ENCODE peak calls at places on chromosomes 12 and 14, in four cellular contexts. L, M, T and C are unnamed samples.

GRCh38 chr14:105013150-105013787 is 7.6 kb downstream of the CDCA4 start:
- DNase-seq in L (no peak), M (no peak), T (no peak), C (no peak)

GRCh38 chr12:29562167-29562776 is 64.8 kb upstream of the OVCH1 start:
- DNase-seq in L (no peak), M (no peak), T (no peak), C (no peak)

GRCh38 chr14:102594514-102595175 is 2.2 kb downstream of the RCOR1 start:
- DNase-seq in L (no peak), M (peak; percentile 49), T (no peak), C (no peak)

GRCh38 chr12:8465597-8465996 is 9.8 kb downstream of the CLEC6A start:
- DNase-seq in L (no peak), M (no peak), T (no peak), C (no peak)

GRCh38 chr12:42696424-42697149 is 107.0 kb upstream of the PRICKLE1 start:
- DNase-seq in L (no peak), M (peak; percentile 84), T (no peak), C (no peak)

GRCh38 chr14:93868165-93868564 is 59.0 kb upstream of the FAM181A start:
- DNase-seq in L (no peak), M (no peak), T (no peak), C (no peak)

GRCh38 chr12:77349703-77350102 is 284.3 kb upstream of the E2F7 start:
- DNase-seq in L (no peak), M (no peak), T (no peak), C (no peak)

GRCh38 chr14:63249112-63249511 is 44.9 kb downstream of the RHOJ start:
- DNase-seq in L (no peak), M (no peak), T (no peak), C (no peak)

GRCh38 chr12:91210577-91210976 is 28.0 kb upstream of the DCN start:
- DNase-seq in L (no peak), M (no peak), T (no peak), C (no peak)

GRCh38 chr12:52871291-52871961 is 22.6 kb upstream of the KRT78 start:
- DNase-seq in L (no peak), M (peak; percentile 46), T (no peak), C (no peak)

GRCh38 chr14:75430526-75430925 is 2.7 kb downstream of the JDP2 start:
- DNase-seq in L (no peak), M (peak; percentile 36), T (no peak), C (no peak)

GRCh38 chr12:76883826-76884225 is 5.0 kb upstream of the CSRP2 start:
- DNase-seq in L (no peak), M (peak; percentile 15), T (no peak), C (no peak)

GRCh38 chr12:101713059-101713682 is 15.7 kb downstream of the CHPT1 start:
- DNase-seq in L (no peak), M (peak; percentile 27), T (no peak), C (no peak)

GRCh38 chr14:23984891-23985607 is 3.7 kb upstream of the DHRS4L2 start:
- DNase-seq in L (no peak), M (no peak), T (no peak), C (no peak)

GRCh38 chr12:131944601-131945251 is 5.0 kb upstream of the EP400 start:
- DNase-seq in L (no peak), M (no peak), T (peak; percentile 59), C (peak; percentile 36)

GRCh38 chr12:11981174-11981733 is 89.5 kb upstream of the BCL2L14 start:
- DNase-seq in L (no peak), M (no peak), T (no peak), C (no peak)

GRCh38 chr14:81330619-81331122 is 69.5 kb downstream of the STON2 start:
- DNase-seq in L (peak; percentile 23), M (no peak), T (no peak), C (no peak)

GRCh38 chr14:32593290-32593942 is 264.3 kb downstream of the AKAP6 start:
- DNase-seq in L (no peak), M (no peak), T (no peak), C (no peak)

GRCh38 chr14:101878222-101879211 is 85.9 kb upstream of the DYNC1H1 start:
- DNase-seq in L (no peak), M (no peak), T (no peak), C (no peak)

GRCh38 chr14:22691171-22691570 is 47.0 kb upstream of the OR6J1 start:
- DNase-seq in L (no peak), M (no peak), T (no peak), C (no peak)

GRCh38 chr12:46101121-46101869 is 110.9 kb upstream of the SCAF11 start:
- DNase-seq in L (peak; percentile 53), M (no peak), T (no peak), C (no peak)

GRCh38 chr12:2488131-2488530 is 306.6 kb upstream of the FKBP4 start:
- DNase-seq in L (no peak), M (no peak), T (no peak), C (no peak)

GRCh38 chr12:50711018-50711527 is 52.8 kb upstream of the ATF1 start:
- DNase-seq in L (no peak), M (no peak), T (no peak), C (no peak)

GRCh38 chr12:9084417-9084816 is 31.3 kb downstream of the A2M start:
- DNase-seq in L (no peak), M (no peak), T (no peak), C (no peak)

GRCh38 chr14:68951800-68952540 is 27.1 kb downstream of the ACTN1 start:
- DNase-seq in L (no peak), M (no peak), T (no peak), C (no peak)
- TF ChIP-seq CTCF in L (no peak), M (no peak), T (no peak), C (no peak)

DNA sequence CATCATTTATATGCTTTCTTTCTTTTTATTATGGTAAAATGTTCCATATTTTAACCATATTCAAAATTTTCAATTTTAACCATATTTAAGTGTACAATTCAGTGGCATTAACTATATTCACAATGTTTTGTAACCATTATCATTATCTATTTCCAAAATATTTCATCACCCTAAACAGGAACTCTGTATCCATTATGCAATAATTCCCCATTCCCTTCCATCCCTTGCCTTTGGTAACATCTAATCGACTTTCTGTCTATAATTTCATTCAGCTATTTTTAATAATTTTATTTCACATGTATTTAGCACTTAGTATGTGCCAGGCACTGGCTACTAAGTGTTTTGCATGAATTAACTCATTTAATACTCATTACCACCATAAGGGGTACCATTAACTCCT is 287.5 kb downstream of the NELL2 start:
- DNase-seq in L (no peak), M (no peak), T (no peak), C (no peak)
- TF ChIP-seq CTCF in L (no peak), M (no peak), T (no peak), C (no peak)

GRCh38 chr12:89421093-89421835 is 69.0 kb upstream of the DUSP6 start:
- DNase-seq in L (no peak), M (no peak), T (no peak), C (no peak)
- TF ChIP-seq CTCF in L (peak; percentile 34), M (no peak), T (peak; percentile 16), C (no peak)

GRCh38 chr12:92384571-92384970 is 238.9 kb upstream of the BTG1 start:
- DNase-seq in L (no peak), M (no peak), T (no peak), C (no peak)

GRCh38 chr12:92378682-92379479 is 233.2 kb upstream of the BTG1 start:
- DNase-seq in L (no peak), M (no peak), T (no peak), C (no peak)

GRCh38 chr12:92382383-92382878 is 236.8 kb upstream of the BTG1 start:
- DNase-seq in L (no peak), M (no peak), T (no peak), C (no peak)

GRCh38 chr12:92381856-92382255 is 236.2 kb upstream of the BTG1 start:
- DNase-seq in L (no peak), M (no peak), T (no peak), C (no peak)
- TF ChIP-seq CTCF in L (no peak), M (no peak), T (no peak), C (no peak)